ENCODE peak calls at places on chromosomes 16 and 17, in seven cellular contexts. One of them, this sample, is unnamed.

GRCh38 chr16:78882751-78883150 is 717.8 kb downstream of the MAF start:
- DNase-seq in fibroblast of lung: no peak
- DNase-seq in cardiac muscle cell: no peak
- DNase-seq in SK-N-MC: no peak
- DNase-seq in IMR-90: no peak
- DNase-seq in uterus: no peak
- DNase-seq in AG09309: no peak
- DNase-seq in this sample: no peak

GRCh38 chr17:56592487-56593072 is 919 bp upstream of the NOG start:
- DNase-seq in AG09309: no peak
- DNase-seq in uterus: peak
- DNase-seq in IMR-90: peak
- DNase-seq in fibroblast of lung: peak
- DNase-seq in SK-N-MC: peak
- DNase-seq in cardiac muscle cell: peak
- DNase-seq in this sample: no peak

GRCh38 chr17:36671144-36671543 is 69.8 kb downstream of the MRM1 start:
- DNase-seq in IMR-90: no peak
- DNase-seq in fibroblast of lung: no peak
- DNase-seq in AG09309: no peak
- DNase-seq in cardiac muscle cell: no peak
- DNase-seq in uterus: no peak
- DNase-seq in SK-N-MC: no peak
- DNase-seq in this sample: no peak

GRCh38 chr17:21295036-21295952 is 10.8 kb downstream of the MAP2K3 start:
- DNase-seq in IMR-90: peak
- DNase-seq in cardiac muscle cell: peak
- DNase-seq in fibroblast of lung: no peak
- DNase-seq in SK-N-MC: no peak
- DNase-seq in AG09309: no peak
- DNase-seq in uterus: no peak
- DNase-seq in this sample: no peak

GRCh38 chr16:88351521-88352101 is 31.1 kb upstream of the ZNF469 start:
- DNase-seq in fibroblast of lung: no peak
- DNase-seq in SK-N-MC: no peak
- DNase-seq in IMR-90: no peak
- DNase-seq in AG09309: no peak
- DNase-seq in uterus: no peak
- DNase-seq in cardiac muscle cell: no peak
- DNase-seq in this sample: no peak

GRCh38 chr16:79698341-79698753 is 97.8 kb upstream of the MAF start:
- DNase-seq in cardiac muscle cell: peak
- DNase-seq in uterus: peak
- DNase-seq in fibroblast of lung: peak
- DNase-seq in SK-N-MC: no peak
- DNase-seq in IMR-90: peak
- DNase-seq in AG09309: peak
- DNase-seq in this sample: no peak

GRCh38 chr17:32494621-32495346 is 8.0 kb downstream of the CDK5R1 start:
- DNase-seq in fibroblast of lung: no peak
- DNase-seq in IMR-90: no peak
- DNase-seq in uterus: no peak
- DNase-seq in SK-N-MC: no peak
- DNase-seq in AG09309: no peak
- DNase-seq in cardiac muscle cell: no peak
- DNase-seq in this sample: no peak

GRCh38 chr16:59859606-59860402 is 1125.7 kb upstream of the GOT2 start:
- DNase-seq in uterus: no peak
- DNase-seq in AG09309: peak
- DNase-seq in cardiac muscle cell: no peak
- DNase-seq in fibroblast of lung: peak
- DNase-seq in SK-N-MC: no peak
- DNase-seq in IMR-90: no peak
- DNase-seq in this sample: no peak

GRCh38 chr16:49280022-49280741 is 1.5 kb downstream of the CBLN1 start:
- DNase-seq in AG09309: no peak
- DNase-seq in SK-N-MC: no peak
- DNase-seq in cardiac muscle cell: no peak
- DNase-seq in IMR-90: no peak
- DNase-seq in fibroblast of lung: no peak
- DNase-seq in uterus: no peak
- DNase-seq in this sample: no peak

GRCh38 chr17:44878627-44879221 is 20.5 kb downstream of the EFTUD2 start:
- DNase-seq in AG09309: no peak
- DNase-seq in fibroblast of lung: peak
- DNase-seq in SK-N-MC: no peak
- DNase-seq in cardiac muscle cell: peak
- DNase-seq in uterus: peak
- DNase-seq in IMR-90: peak
- DNase-seq in this sample: no peak

GRCh38 chr16:27111486-27111885 is 44.8 kb downstream of the C16orf82 start:
- DNase-seq in fibroblast of lung: no peak
- DNase-seq in IMR-90: no peak
- DNase-seq in SK-N-MC: no peak
- DNase-seq in cardiac muscle cell: no peak
- DNase-seq in AG09309: no peak
- DNase-seq in uterus: no peak
- DNase-seq in this sample: no peak

GRCh38 chr16:56549744-56550385 is 15.0 kb upstream of the MT4 start:
- DNase-seq in SK-N-MC: no peak
- DNase-seq in fibroblast of lung: no peak
- DNase-seq in uterus: no peak
- DNase-seq in IMR-90: peak
- DNase-seq in AG09309: no peak
- DNase-seq in cardiac muscle cell: no peak
- DNase-seq in this sample: no peak

GRCh38 chr16:28495098-28495793 is 803 bp downstream of the APOBR start:
- DNase-seq in cardiac muscle cell: no peak
- DNase-seq in IMR-90: no peak
- DNase-seq in SK-N-MC: no peak
- DNase-seq in uterus: no peak
- DNase-seq in fibroblast of lung: no peak
- DNase-seq in AG09309: no peak
- DNase-seq in this sample: no peak

GRCh38 chr17:34443832-34444469 is 80.9 kb upstream of the CCL1 start:
- DNase-seq in cardiac muscle cell: no peak
- DNase-seq in fibroblast of lung: no peak
- DNase-seq in AG09309: no peak
- DNase-seq in SK-N-MC: no peak
- DNase-seq in IMR-90: no peak
- DNase-seq in uterus: no peak
- DNase-seq in this sample: no peak

GRCh38 chr17:3596804-3597464 is 12.3 kb downstream of the TRPV1 start:
- DNase-seq in cardiac muscle cell: no peak
- DNase-seq in SK-N-MC: no peak
- DNase-seq in uterus: no peak
- DNase-seq in IMR-90: no peak
- DNase-seq in fibroblast of lung: no peak
- DNase-seq in AG09309: no peak
- DNase-seq in this sample: no peak

GRCh38 chr17:9635340-9635739 is 10.0 kb upstream of the USP43 start:
- DNase-seq in fibroblast of lung: no peak
- DNase-seq in SK-N-MC: no peak
- DNase-seq in uterus: no peak
- DNase-seq in IMR-90: no peak
- DNase-seq in cardiac muscle cell: no peak
- DNase-seq in AG09309: no peak
- DNase-seq in this sample: no peak

GRCh38 chr16:50480206-50480605 is 68.0 kb upstream of the NKD1 start:
- DNase-seq in uterus: no peak
- DNase-seq in AG09309: no peak
- DNase-seq in fibroblast of lung: no peak
- DNase-seq in IMR-90: no peak
- DNase-seq in SK-N-MC: no peak
- DNase-seq in cardiac muscle cell: no peak
- DNase-seq in this sample: no peak

GRCh38 chr16:50478021-50478772 is 70.0 kb upstream of the NKD1 start:
- DNase-seq in cardiac muscle cell: no peak
- DNase-seq in uterus: no peak
- DNase-seq in SK-N-MC: no peak
- DNase-seq in AG09309: no peak
- DNase-seq in fibroblast of lung: no peak
- DNase-seq in IMR-90: no peak
- DNase-seq in this sample: no peak

GRCh38 chr16:50479771-50480170 is 68.4 kb upstream of the NKD1 start:
- DNase-seq in uterus: no peak
- DNase-seq in cardiac muscle cell: no peak
- DNase-seq in AG09309: no peak
- DNase-seq in IMR-90: no peak
- DNase-seq in fibroblast of lung: no peak
- DNase-seq in SK-N-MC: no peak
- DNase-seq in this sample: no peak

GRCh38 chr16:50476486-50477260 is 71.5 kb upstream of the NKD1 start:
- DNase-seq in uterus: no peak
- DNase-seq in cardiac muscle cell: no peak
- DNase-seq in SK-N-MC: no peak
- DNase-seq in AG09309: no peak
- DNase-seq in fibroblast of lung: no peak
- DNase-seq in IMR-90: no peak
- DNase-seq in this sample: no peak

GRCh38 chr16:50478773-50479149 is 69.4 kb upstream of the NKD1 start:
- DNase-seq in uterus: no peak
- DNase-seq in IMR-90: no peak
- DNase-seq in AG09309: no peak
- DNase-seq in fibroblast of lung: no peak
- DNase-seq in SK-N-MC: no peak
- DNase-seq in cardiac muscle cell: no peak
- DNase-seq in this sample: no peak
- H3K4me3 ChIP-seq in uterus: no peak
- H3K4me3 ChIP-seq in IMR-90: no peak
- H3K4me3 ChIP-seq in AG09309: no peak
- H3K4me3 ChIP-seq in fibroblast of lung: no peak
- H3K4me3 ChIP-seq in SK-N-MC: no peak
- H3K4me3 ChIP-seq in cardiac muscle cell: no peak
- H3K4me3 ChIP-seq in this sample: no peak

DNA sequence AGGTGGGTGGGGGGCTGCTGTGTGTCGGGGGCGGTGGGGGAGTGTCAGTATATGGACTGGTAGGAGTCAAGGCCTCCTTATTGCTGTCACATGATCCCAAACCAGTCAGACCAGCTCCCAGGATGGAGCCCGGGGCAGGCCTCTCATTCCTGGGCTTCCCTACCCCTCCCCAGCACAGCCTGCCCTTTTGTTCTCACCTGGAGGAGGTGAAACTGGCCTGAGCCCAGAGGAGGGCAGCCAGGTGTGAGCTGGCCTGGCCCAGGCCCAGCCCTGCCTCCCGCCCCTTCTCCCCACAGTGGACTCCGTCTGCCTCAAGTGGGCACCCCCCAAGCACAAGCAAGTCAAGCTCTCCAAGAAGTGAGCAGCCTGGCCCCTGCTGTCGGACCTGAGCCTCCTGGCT is 4.6 kb downstream of the PRSS8 start:
- DNase-seq in cardiac muscle cell: no peak
- DNase-seq in uterus: no peak
- DNase-seq in IMR-90: no peak
- DNase-seq in fibroblast of lung: no peak
- DNase-seq in SK-N-MC: no peak
- DNase-seq in AG09309: no peak
- DNase-seq in this sample: no peak
- H3K4me3 ChIP-seq in cardiac muscle cell: no peak
- H3K4me3 ChIP-seq in uterus: no peak
- H3K4me3 ChIP-seq in IMR-90: no peak
- H3K4me3 ChIP-seq in fibroblast of lung: no peak
- H3K4me3 ChIP-seq in SK-N-MC: no peak
- H3K4me3 ChIP-seq in AG09309: no peak
- H3K4me3 ChIP-seq in this sample: no peak

GRCh38 chr17:82869536-82869935 is 29.7 kb upstream of the ZNF750 start:
- DNase-seq in fibroblast of lung: no peak
- DNase-seq in SK-N-MC: no peak
- DNase-seq in cardiac muscle cell: no peak
- DNase-seq in IMR-90: no peak
- DNase-seq in AG09309: no peak
- DNase-seq in uterus: no peak
- DNase-seq in this sample: no peak

GRCh38 chr17:82867763-82868325 is 28.0 kb upstream of the ZNF750 start:
- DNase-seq in IMR-90: no peak
- DNase-seq in SK-N-MC: no peak
- DNase-seq in fibroblast of lung: no peak
- DNase-seq in AG09309: no peak
- DNase-seq in cardiac muscle cell: no peak
- DNase-seq in uterus: no peak
- DNase-seq in this sample: no peak

GRCh38 chr17:82870091-82870491 is 30.3 kb upstream of the ZNF750 start:
- DNase-seq in uterus: no peak
- DNase-seq in cardiac muscle cell: no peak
- DNase-seq in fibroblast of lung: no peak
- DNase-seq in AG09309: no peak
- DNase-seq in SK-N-MC: no peak
- DNase-seq in IMR-90: no peak
- DNase-seq in this sample: no peak

GRCh38 chr17:82870541-82870940 is 30.7 kb upstream of the ZNF750 start:
- DNase-seq in SK-N-MC: no peak
- DNase-seq in fibroblast of lung: no peak
- DNase-seq in AG09309: no peak
- DNase-seq in uterus: no peak
- DNase-seq in IMR-90: no peak
- DNase-seq in cardiac muscle cell: no peak
- DNase-seq in this sample: no peak

DNA sequence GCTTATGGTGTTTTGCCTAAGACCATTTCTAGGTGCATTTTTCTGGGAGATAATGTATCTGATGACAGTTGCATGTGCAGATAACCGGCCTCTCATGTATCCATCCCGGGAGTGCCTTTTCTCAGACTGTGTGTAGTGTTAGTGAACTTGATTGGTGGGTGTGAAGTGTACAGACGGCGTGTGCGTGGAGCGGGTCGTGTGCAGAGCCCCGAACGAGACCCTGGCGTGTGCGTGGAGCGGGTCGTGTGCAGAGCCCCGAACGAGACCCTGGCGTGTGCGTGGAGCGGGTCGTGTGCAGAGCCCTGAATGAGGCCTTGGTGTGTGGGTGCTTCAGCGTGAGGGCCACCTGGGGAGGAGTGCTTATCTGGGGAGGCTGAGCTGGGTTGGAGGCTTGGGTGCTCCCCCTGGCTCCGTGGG is 28.9 kb upstream of the ZNF750 start:
- DNase-seq in cardiac muscle cell: no peak
- DNase-seq in AG09309: no peak
- DNase-seq in uterus: no peak
- DNase-seq in SK-N-MC: no peak
- DNase-seq in IMR-90: no peak
- DNase-seq in fibroblast of lung: no peak
- DNase-seq in this sample: no peak
- H3K4me3 ChIP-seq in cardiac muscle cell: no peak
- H3K4me3 ChIP-seq in AG09309: no peak
- H3K4me3 ChIP-seq in uterus: no peak
- H3K4me3 ChIP-seq in SK-N-MC: no peak
- H3K4me3 ChIP-seq in IMR-90: no peak
- H3K4me3 ChIP-seq in fibroblast of lung: no peak
- H3K4me3 ChIP-seq in this sample: no peak

DNA sequence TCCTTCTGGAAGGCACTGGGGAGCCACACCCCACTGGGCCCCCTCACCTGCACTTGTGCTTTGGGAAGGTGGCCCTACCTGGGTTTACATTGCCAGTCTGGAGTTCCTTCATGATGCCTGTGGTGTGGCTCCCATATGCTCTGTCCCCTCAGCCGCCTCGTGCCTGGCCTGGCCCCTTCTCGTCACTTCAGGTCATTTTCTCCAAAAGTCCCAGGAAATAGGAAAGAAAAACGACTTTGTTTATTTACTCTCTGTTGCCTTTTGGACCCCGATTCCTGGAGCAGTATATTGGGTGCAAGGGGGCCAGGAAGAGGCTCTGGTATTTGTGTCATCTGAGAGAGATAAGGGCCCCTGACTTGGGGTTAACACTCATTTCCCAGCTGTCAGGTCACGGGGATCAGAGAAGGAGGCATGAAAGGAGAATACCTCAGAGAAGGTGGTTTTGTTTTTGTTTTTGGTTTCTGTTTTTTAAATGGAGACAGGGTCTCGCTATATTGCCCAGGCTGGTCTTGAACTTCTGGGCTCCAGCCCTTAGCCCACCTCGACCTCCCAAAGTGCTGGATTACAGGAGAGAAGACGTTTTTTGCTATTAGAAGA is 4.7 kb downstream of the SOCS3 start:
- DNase-seq in SK-N-MC: no peak
- DNase-seq in IMR-90: no peak
- DNase-seq in fibroblast of lung: no peak
- DNase-seq in uterus: no peak
- DNase-seq in cardiac muscle cell: no peak
- DNase-seq in AG09309: no peak
- DNase-seq in this sample: no peak
- H3K4me3 ChIP-seq in SK-N-MC: no peak
- H3K4me3 ChIP-seq in IMR-90: no peak
- H3K4me3 ChIP-seq in fibroblast of lung: no peak
- H3K4me3 ChIP-seq in uterus: no peak
- H3K4me3 ChIP-seq in cardiac muscle cell: no peak
- H3K4me3 ChIP-seq in AG09309: no peak
- H3K4me3 ChIP-seq in this sample: no peak

This sample was measured in AG04449.